ENCODE peak calls at places on chromosomes 4 and X, in ten cellular contexts. One of them, this sample, is unnamed.

GRCh38 chrX:48508400-48509244 is at the start of gene PORCN:
- DNase-seq in COLO829: peak; percentile 28
- DNase-seq in H54: no peak
- DNase-seq in left cardiac atrium: peak; percentile 88
- DNase-seq in Ammon's horn: peak; percentile 76
- DNase-seq in COR-L47: no peak
- DNase-seq in CD8-positive, alpha-beta memory T cell: peak; percentile 67
- DNase-seq in lower leg skin: peak; percentile 72
- DNase-seq in AG09319: peak; percentile 19
- DNase-seq in posterior cingulate gyrus: peak; percentile 94
- DNase-seq in this sample: no peak

GRCh38 chr4:138177278-138177968 is 64.7 kb downstream of the SLC7A11 start:
- DNase-seq in COLO829: no peak
- DNase-seq in H54: no peak
- DNase-seq in left cardiac atrium: no peak
- DNase-seq in Ammon's horn: no peak
- DNase-seq in COR-L47: no peak
- DNase-seq in CD8-positive, alpha-beta memory T cell: no peak
- DNase-seq in lower leg skin: no peak
- DNase-seq in AG09319: no peak
- DNase-seq in posterior cingulate gyrus: no peak
- DNase-seq in this sample: no peak

GRCh38 chr4:87937523-87937922 is 38.0 kb upstream of the SPP1 start:
- DNase-seq in COLO829: no peak
- DNase-seq in H54: no peak
- DNase-seq in left cardiac atrium: no peak
- DNase-seq in Ammon's horn: no peak
- DNase-seq in COR-L47: no peak
- DNase-seq in CD8-positive, alpha-beta memory T cell: no peak
- DNase-seq in lower leg skin: no peak
- DNase-seq in AG09319: no peak
- DNase-seq in posterior cingulate gyrus: no peak
- DNase-seq in this sample: no peak

GRCh38 chr4:171639540-171639939 is 173.7 kb upstream of the GALNTL6 start:
- DNase-seq in COLO829: no peak
- DNase-seq in H54: no peak
- DNase-seq in left cardiac atrium: no peak
- DNase-seq in Ammon's horn: no peak
- DNase-seq in COR-L47: no peak
- DNase-seq in CD8-positive, alpha-beta memory T cell: no peak
- DNase-seq in lower leg skin: no peak
- DNase-seq in AG09319: no peak
- DNase-seq in posterior cingulate gyrus: no peak
- DNase-seq in this sample: no peak

GRCh38 chr4:20840648-20841190 is 140.5 kb downstream of the PACRGL start:
- DNase-seq in COLO829: no peak
- DNase-seq in H54: no peak
- DNase-seq in left cardiac atrium: no peak
- DNase-seq in Ammon's horn: no peak
- DNase-seq in COR-L47: no peak
- DNase-seq in CD8-positive, alpha-beta memory T cell: no peak
- DNase-seq in lower leg skin: no peak
- DNase-seq in AG09319: no peak
- DNase-seq in posterior cingulate gyrus: no peak
- DNase-seq in this sample: peak; percentile 24

GRCh38 chrX:100599456-100599855 is 14.7 kb downstream of the TNMD start:
- DNase-seq in COLO829: no peak
- DNase-seq in H54: no peak
- DNase-seq in left cardiac atrium: no peak
- DNase-seq in Ammon's horn: no peak
- DNase-seq in COR-L47: no peak
- DNase-seq in CD8-positive, alpha-beta memory T cell: no peak
- DNase-seq in lower leg skin: no peak
- DNase-seq in AG09319: no peak
- DNase-seq in posterior cingulate gyrus: no peak
- DNase-seq in this sample: no peak

GRCh38 chr4:139560396-139561084 is 4.5 kb upstream of the SETD7 start:
- DNase-seq in COLO829: no peak
- DNase-seq in H54: no peak
- DNase-seq in left cardiac atrium: no peak
- DNase-seq in Ammon's horn: no peak
- DNase-seq in COR-L47: no peak
- DNase-seq in CD8-positive, alpha-beta memory T cell: peak; percentile 70
- DNase-seq in lower leg skin: no peak
- DNase-seq in AG09319: no peak
- DNase-seq in posterior cingulate gyrus: no peak
- DNase-seq in this sample: no peak

GRCh38 chr4:8594097-8595038 is 1.8 kb downstream of the CPZ start:
- DNase-seq in COLO829: peak; percentile 64
- DNase-seq in H54: peak; percentile 78
- DNase-seq in left cardiac atrium: peak; percentile 43
- DNase-seq in Ammon's horn: peak; percentile 75
- DNase-seq in COR-L47: peak; percentile 22
- DNase-seq in CD8-positive, alpha-beta memory T cell: no peak
- DNase-seq in lower leg skin: peak; percentile 27
- DNase-seq in AG09319: peak; percentile 47
- DNase-seq in posterior cingulate gyrus: peak; percentile 53
- DNase-seq in this sample: peak; percentile 59

GRCh38 chr4:98794565-98795205 is 134.2 kb downstream of the EIF4E start:
- DNase-seq in COLO829: no peak
- DNase-seq in H54: no peak
- DNase-seq in left cardiac atrium: no peak
- DNase-seq in Ammon's horn: no peak
- DNase-seq in COR-L47: no peak
- DNase-seq in CD8-positive, alpha-beta memory T cell: no peak
- DNase-seq in lower leg skin: no peak
- DNase-seq in AG09319: no peak
- DNase-seq in posterior cingulate gyrus: no peak
- DNase-seq in this sample: no peak

GRCh38 chrX:72041901-72042859 is 89.5 kb downstream of the RTL5 start:
- DNase-seq in COLO829: no peak
- DNase-seq in H54: no peak
- DNase-seq in left cardiac atrium: no peak
- DNase-seq in Ammon's horn: no peak
- DNase-seq in COR-L47: no peak
- DNase-seq in CD8-positive, alpha-beta memory T cell: no peak
- DNase-seq in lower leg skin: no peak
- DNase-seq in AG09319: no peak
- DNase-seq in posterior cingulate gyrus: no peak
- DNase-seq in this sample: no peak

GRCh38 chrX:8374041-8374825 is 90.4 kb upstream of the VCX3B start:
- DNase-seq in COLO829: no peak
- DNase-seq in H54: no peak
- DNase-seq in left cardiac atrium: no peak
- DNase-seq in Ammon's horn: no peak
- DNase-seq in COR-L47: no peak
- DNase-seq in CD8-positive, alpha-beta memory T cell: no peak
- DNase-seq in lower leg skin: no peak
- DNase-seq in AG09319: no peak
- DNase-seq in posterior cingulate gyrus: no peak
- DNase-seq in this sample: no peak

GRCh38 chrX:153731117-153731844 is 6.6 kb downstream of the ABCD1 start:
- DNase-seq in COLO829: no peak
- DNase-seq in H54: no peak
- DNase-seq in left cardiac atrium: no peak
- DNase-seq in Ammon's horn: no peak
- DNase-seq in COR-L47: no peak
- DNase-seq in CD8-positive, alpha-beta memory T cell: no peak
- DNase-seq in lower leg skin: no peak
- DNase-seq in AG09319: no peak
- DNase-seq in posterior cingulate gyrus: no peak
- DNase-seq in this sample: no peak

GRCh38 chrX:9646471-9647038 is 119.1 kb downstream of the GPR143 start:
- DNase-seq in COLO829: no peak
- DNase-seq in H54: no peak
- DNase-seq in left cardiac atrium: peak; percentile 36
- DNase-seq in Ammon's horn: peak; percentile 38
- DNase-seq in COR-L47: no peak
- DNase-seq in CD8-positive, alpha-beta memory T cell: no peak
- DNase-seq in lower leg skin: no peak
- DNase-seq in AG09319: no peak
- DNase-seq in posterior cingulate gyrus: no peak
- DNase-seq in this sample: no peak

GRCh38 chrX:72121381-72121780 is 10.3 kb downstream of the RTL5 start:
- DNase-seq in COLO829: no peak
- DNase-seq in H54: no peak
- DNase-seq in left cardiac atrium: peak; percentile 72
- DNase-seq in Ammon's horn: peak; percentile 64
- DNase-seq in COR-L47: no peak
- DNase-seq in CD8-positive, alpha-beta memory T cell: peak; percentile 56
- DNase-seq in lower leg skin: peak; percentile 70
- DNase-seq in AG09319: peak; percentile 69
- DNase-seq in posterior cingulate gyrus: no peak
- DNase-seq in this sample: peak; percentile 69

GRCh38 chr4:157992038-157992706 is 180.7 kb downstream of the GASK1B start:
- DNase-seq in COLO829: peak; percentile 56
- DNase-seq in H54: no peak
- DNase-seq in left cardiac atrium: no peak
- DNase-seq in Ammon's horn: peak; percentile 89
- DNase-seq in COR-L47: peak; percentile 47
- DNase-seq in CD8-positive, alpha-beta memory T cell: peak; percentile 15
- DNase-seq in lower leg skin: peak; percentile 64
- DNase-seq in AG09319: peak; percentile 52
- DNase-seq in posterior cingulate gyrus: no peak
- DNase-seq in this sample: peak; percentile 69

GRCh38 chrX:66017659-66018170 is 22.2 kb downstream of the VSIG4 start:
- DNase-seq in COLO829: no peak
- DNase-seq in H54: no peak
- DNase-seq in left cardiac atrium: no peak
- DNase-seq in Ammon's horn: no peak
- DNase-seq in COR-L47: no peak
- DNase-seq in CD8-positive, alpha-beta memory T cell: no peak
- DNase-seq in lower leg skin: no peak
- DNase-seq in AG09319: no peak
- DNase-seq in posterior cingulate gyrus: no peak
- DNase-seq in this sample: no peak

GRCh38 chr4:2794707-2795557 is 2.0 kb downstream of the SH3BP2 start:
- DNase-seq in COLO829: no peak
- DNase-seq in H54: peak; percentile 45
- DNase-seq in left cardiac atrium: peak; percentile 80
- DNase-seq in Ammon's horn: peak; percentile 74
- DNase-seq in COR-L47: no peak
- DNase-seq in CD8-positive, alpha-beta memory T cell: no peak
- DNase-seq in lower leg skin: peak; percentile 56
- DNase-seq in AG09319: no peak
- DNase-seq in posterior cingulate gyrus: no peak
- DNase-seq in this sample: no peak

This sample was measured in fibroblast of the conjunctiva.